ENCODE peak calls at places on chromosomes 7 and 10, in six cellular contexts. Y is left lung, T is lung, U is AG04450, A is psoas muscle, Z is endothelial cell of umbilical vein. D is an unnamed sample.

GRCh38 chr7:113548561-113548960 is 370.2 kb downstream of the PPP1R3A start:
- DNase-seq in T (no peak), U (no peak), Z (no peak), A (no peak), Y (no peak), D (no peak)

GRCh38 chr7:491958-492713 is 27.5 kb downstream of the PDGFA start:
- DNase-seq in U (no peak), A (peak; percentile 7), T (no peak), Z (no peak), Y (peak; percentile 20), D (no peak)

GRCh38 chr7:16904086-16904485 is 22.3 kb upstream of the AGR3 start:
- DNase-seq in Y (no peak), T (no peak), A (no peak), U (no peak), Z (no peak), D (no peak)

GRCh38 chr7:96414931-96415292 is 93.0 kb upstream of the SLC25A13 start:
- DNase-seq in Z (peak; percentile 10), U (no peak), Y (no peak), A (no peak), T (no peak), D (peak; percentile 67)

GRCh38 chr10:86403183-86403797 is 36.7 kb upstream of the GRID1 start:
- DNase-seq in U (no peak), A (no peak), T (peak; percentile 6), Z (no peak), Y (no peak), D (no peak)

GRCh38 chr7:3649250-3649649 is 348.2 kb downstream of the SDK1 start:
- DNase-seq in U (no peak), Z (no peak), T (no peak), Y (no peak), A (no peak), D (no peak)

GRCh38 chr7:151923097-151923876 is 33.0 kb upstream of the GALNTL5 start:
- DNase-seq in A (no peak), T (peak; percentile 49), Y (peak; percentile 77), U (no peak), Z (no peak), D (peak; percentile 79)

GRCh38 chr7:121187676-121188075 is 141.1 kb upstream of the WNT16 start:
- DNase-seq in T (no peak), U (no peak), Y (no peak), Z (no peak), A (no peak), D (peak; percentile 38)

GRCh38 chr7:38554586-38554985 is 76.6 kb downstream of the AMPH start:
- DNase-seq in Y (no peak), U (no peak), Z (no peak), A (no peak), T (no peak), D (no peak)

GRCh38 chr7:83077328-83077727 is 85.4 kb downstream of the PCLO start:
- DNase-seq in A (no peak), Z (no peak), Y (no peak), T (no peak), U (no peak), D (no peak)

GRCh38 chr7:68324621-68325020 is 1273.7 kb upstream of the AUTS2 start:
- DNase-seq in Z (no peak), U (no peak), Y (no peak), A (no peak), T (no peak), D (no peak)

GRCh38 chr7:123024989-123025758 is 29.7 kb upstream of the TAS2R16 start:
- DNase-seq in T (no peak), U (no peak), A (no peak), Z (peak; percentile 98), Y (no peak), D (no peak)

GRCh38 chr7:38280707-38281106 is 7.3 kb upstream of the TARP start:
- DNase-seq in Z (no peak), U (no peak), T (no peak), Y (no peak), A (no peak), D (no peak)

GRCh38 chr10:30782543-30783461 is 153.2 kb upstream of the LYZL2 start:
- DNase-seq in U (no peak), Z (no peak), A (peak; percentile 59), T (no peak), Y (no peak), D (peak; percentile 52)

GRCh38 chr7:130923930-130924329 is 189.9 kb upstream of the KLF14 start:
- DNase-seq in U (no peak), Y (no peak), A (no peak), T (no peak), Z (no peak), D (no peak)

GRCh38 chr10:118754132-118754555 is 626 bp downstream of the CACUL1 start:
- DNase-seq in T (peak; percentile 56), Z (peak; percentile 63), Y (peak; percentile 57), U (no peak), A (peak; percentile 48), D (peak; percentile 72)

GRCh38 chr7:74356589-74357315 is 67.5 kb downstream of the CLIP2 start:
- DNase-seq in A (no peak), T (no peak), Y (no peak), U (no peak), Z (no peak), D (no peak)

GRCh38 chr10:70760271-70760787 is 24.8 kb downstream of the TBATA start:
- DNase-seq in Z (no peak), T (no peak), U (no peak), Y (peak; percentile 27), A (no peak), D (no peak)

GRCh38 chr10:70762441-70763177 is 22.6 kb downstream of the TBATA start:
- DNase-seq in A (no peak), Y (peak; percentile 25), U (no peak), Z (no peak), T (no peak), D (peak; percentile 79)

GRCh38 chr10:70759769-70760168 is 25.4 kb downstream of the TBATA start:
- DNase-seq in Y (peak; percentile 24), U (no peak), A (no peak), Z (no peak), T (no peak), D (peak; percentile 83)

GRCh38 chr10:70761727-70762350 is 23.3 kb downstream of the TBATA start:
- DNase-seq in Y (peak; percentile 29), U (no peak), T (no peak), Z (no peak), A (no peak), D (no peak)

DNA sequence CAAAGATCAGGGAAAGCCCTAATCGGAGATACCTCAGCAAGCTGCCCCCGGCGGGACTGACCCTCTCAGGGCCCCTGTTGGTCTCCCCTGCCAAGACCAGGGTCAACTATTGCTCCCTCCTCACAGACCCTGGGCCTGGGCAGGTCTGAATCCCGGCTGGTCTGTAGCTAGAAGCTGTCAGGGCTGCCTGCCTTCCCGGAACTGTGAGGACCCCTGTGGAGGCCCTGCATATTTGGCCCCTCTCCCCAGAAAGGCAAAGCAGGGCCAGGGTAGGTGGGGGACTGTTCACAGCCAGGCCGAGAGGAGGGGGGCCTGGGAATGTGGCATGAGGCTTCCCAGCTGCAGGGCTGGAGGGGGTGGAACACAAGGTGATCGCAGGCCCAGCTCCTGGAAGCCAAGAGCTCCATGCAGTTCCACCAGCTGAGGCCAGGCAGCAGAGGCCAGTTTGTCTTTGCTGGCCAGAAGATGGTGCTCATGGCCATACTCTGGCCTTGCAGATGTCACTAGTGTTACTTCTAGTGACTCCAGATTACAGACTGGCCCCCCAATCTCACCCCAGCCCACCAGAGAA is 24.1 kb downstream of the TBATA start:
- DNase-seq in A (no peak), U (no peak), T (no peak), Z (no peak), Y (peak; percentile 25), D (peak; percentile 30)
- TF ChIP-seq CTCF in A (no peak), U (peak; percentile 46), T (no peak), Z (no peak), Y (no peak), D (peak; percentile 21)

DNA sequence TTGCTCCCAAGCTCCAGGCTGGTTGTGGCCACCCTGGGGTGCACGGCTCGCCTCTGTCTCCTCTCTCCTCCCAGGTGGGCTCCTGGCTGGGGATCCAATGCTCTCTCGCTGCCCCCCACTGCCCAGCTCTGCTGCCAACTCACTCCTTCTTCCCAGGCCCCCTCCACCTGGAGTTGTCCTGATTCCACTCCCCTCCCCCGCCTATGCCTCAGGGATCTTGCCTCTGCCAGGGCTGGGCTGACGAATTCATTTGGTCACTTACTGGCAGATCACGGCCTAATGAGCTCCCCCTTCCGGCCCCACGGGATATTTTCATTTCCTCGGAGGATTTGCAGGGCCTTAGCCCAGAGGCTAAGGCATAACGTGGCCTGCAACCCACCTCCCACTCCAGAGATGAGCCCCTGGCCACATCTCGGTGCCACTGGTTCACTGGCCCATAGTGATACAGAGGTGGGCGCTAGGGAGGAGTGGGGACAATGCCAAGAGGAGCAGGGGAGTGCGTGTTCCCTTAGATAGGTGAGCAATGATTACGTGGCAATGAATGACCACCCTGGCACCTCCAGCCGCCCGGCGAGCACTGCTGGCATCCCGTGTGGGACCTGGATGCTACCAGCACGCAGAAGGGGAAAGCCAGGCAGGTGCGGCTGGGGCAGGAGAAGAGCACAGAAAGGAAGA is 344.6 kb upstream of the SHH start:
- DNase-seq in U (no peak), T (no peak), Y (no peak), A (no peak), Z (no peak), D (peak; percentile 32)
- TF ChIP-seq CTCF in U (peak; percentile 10), T (no peak), Y (no peak), A (no peak), Z (no peak), D (peak; percentile 32)

GRCh38 chr7:157560710-157561522 is 224.1 kb downstream of the DNAJB6 start:
- DNase-seq in T (no peak), Y (peak; percentile 18), U (no peak), A (no peak), Z (no peak), D (peak; percentile 63)

GRCh38 chr7:157560258-157560654 is 223.5 kb downstream of the DNAJB6 start:
- DNase-seq in T (no peak), Z (no peak), U (no peak), Y (no peak), A (no peak), D (peak; percentile 91)

GRCh38 chr7:157558875-157559595 is 222.2 kb downstream of the DNAJB6 start:
- DNase-seq in U (no peak), A (no peak), Y (peak; percentile 11), Z (no peak), T (no peak), D (peak; percentile 96)

GRCh38 chr7:157558516-157558874 is 221.7 kb downstream of the DNAJB6 start:
- DNase-seq in U (no peak), T (no peak), A (no peak), Y (peak; percentile 22), Z (no peak), D (no peak)

GRCh38 chr7:157559596-157560257 is 222.9 kb downstream of the DNAJB6 start:
- DNase-seq in U (no peak), Y (peak; percentile 22), A (no peak), T (no peak), Z (no peak), D (peak; percentile 89)
- TF ChIP-seq CTCF in U (no peak), Y (no peak), A (no peak), T (no peak), Z (no peak), D (no peak)

DNA sequence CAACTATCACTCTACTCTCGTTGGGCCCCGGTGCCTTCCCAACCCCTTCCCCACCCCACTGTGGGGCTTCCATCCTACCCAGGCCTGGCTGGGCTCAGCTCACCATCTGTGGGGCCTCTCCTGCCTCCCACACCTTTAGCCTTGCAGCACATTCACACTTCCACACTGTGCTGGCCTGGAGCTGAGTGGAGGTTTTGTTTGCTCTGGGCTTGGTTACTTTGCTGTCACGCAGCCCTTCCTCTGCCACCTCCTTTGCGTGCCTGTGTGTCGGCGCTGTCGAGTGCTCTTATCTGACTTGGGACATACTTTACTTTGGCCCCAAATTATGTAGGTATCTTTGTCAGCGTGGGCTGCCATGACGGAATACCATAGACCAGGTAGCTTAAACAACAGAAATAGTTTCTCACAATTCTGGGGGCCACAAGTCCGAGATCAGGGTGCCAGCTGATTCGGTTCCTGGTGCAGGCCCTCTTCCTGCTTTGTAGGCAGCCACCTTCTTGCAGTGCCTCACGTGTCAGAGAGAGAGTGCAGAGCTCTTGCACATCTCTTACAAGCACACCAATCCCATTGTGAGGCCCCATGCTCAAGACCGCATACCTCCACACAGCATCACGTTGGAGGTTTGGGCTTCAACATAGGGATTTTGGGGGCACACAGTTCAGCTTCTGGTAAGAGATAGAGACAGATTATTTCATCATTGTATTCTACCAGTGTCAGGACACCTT is 89.0 kb downstream of the CUL1 start:
- DNase-seq in Z (no peak), A (no peak), U (no peak), T (no peak), Y (no peak), D (no peak)
- TF ChIP-seq CTCF in Z (no peak), A (no peak), U (no peak), T (no peak), Y (no peak), D (no peak)